ENCODE peak calls at places on chromosome 4, in ten cellular contexts. Y, Q, E, W, B, P, H, L, N and T are unnamed samples.

GRCh38 chr4:123365412-123365811 is 31.2 kb upstream of the SPRY1 start:
- DNase-seq in L (no peak), P (no peak), B (no peak), Y (no peak), E (no peak), H (no peak), Q (no peak), N (no peak), W (no peak), T (no peak)

GRCh38 chr4:88696620-88697019 is 1.0 kb downstream of the NAP1L5 start:
- DNase-seq in P (no peak), Q (no peak), E (no peak), B (no peak), W (no peak), Y (no peak), L (no peak), H (no peak), N (no peak), T (no peak)

GRCh38 chr4:139331185-139331584 is 28.9 kb upstream of the NDUFC1 start:
- DNase-seq in W (no peak), B (no peak), H (no peak), Q (no peak), Y (no peak), E (no peak), P (no peak), N (no peak), L (no peak), T (no peak)

GRCh38 chr4:15976456-15977096 is 13.6 kb upstream of the FGFBP2 start:
- DNase-seq in H (no peak), W (no peak), E (no peak), P (no peak), N (no peak), Q (no peak), L (no peak), Y (no peak), B (no peak), T (no peak)

GRCh38 chr4:99293357-99293756 is 2.6 kb upstream of the ADH1A start:
- DNase-seq in B (no peak), H (no peak), Y (no peak), L (no peak), W (no peak), E (no peak), N (no peak), P (no peak), Q (no peak), T (no peak)

GRCh38 chr4:101277661-101278060 is 69.7 kb downstream of the PPP3CA start:
- DNase-seq in Y (no peak), B (no peak), Q (no peak), W (no peak), L (no peak), N (peak; percentile 73), E (no peak), P (no peak), H (peak; percentile 74), T (no peak)

GRCh38 chr4:68466185-68466584 is 18.9 kb downstream of the TMPRSS11E start:
- DNase-seq in H (peak; percentile 84), B (no peak), L (no peak), W (no peak), Y (no peak), N (peak; percentile 33), Q (no peak), E (no peak), P (no peak), T (no peak)

GRCh38 chr4:6408263-6408662 is 64.2 kb downstream of the PPP2R2C start:
- DNase-seq in Q (no peak), N (no peak), Y (no peak), B (no peak), W (no peak), H (no peak), L (no peak), E (no peak), P (no peak), T (no peak)

GRCh38 chr4:24912252-24913098 is at the start of gene CCDC149:
- DNase-seq in L (peak; percentile 42), H (peak; percentile 34), N (peak; percentile 56), P (peak; percentile 52), Y (peak; percentile 58), Q (peak; percentile 85), W (no peak), B (peak; percentile 32), E (peak; percentile 48), T (peak; percentile 58)

GRCh38 chr4:24913099-24913445 is 230 bp upstream of the CCDC149 start:
- DNase-seq in L (no peak), Q (no peak), H (no peak), P (no peak), B (no peak), W (no peak), E (no peak), Y (no peak), N (peak; percentile 23), T (no peak)

GRCh38 chr4:24917076-24917856 is 4.4 kb upstream of the CCDC149 start:
- DNase-seq in Y (no peak), W (no peak), B (no peak), P (no peak), Q (no peak), H (no peak), E (no peak), N (no peak), L (no peak), T (no peak)

GRCh38 chr4:24914460-24914859 is 1.6 kb upstream of the CCDC149 start:
- DNase-seq in L (no peak), Y (no peak), E (no peak), P (no peak), H (no peak), W (no peak), B (no peak), N (no peak), Q (no peak), T (no peak)

GRCh38 chr4:24915121-24915922 is 2.5 kb upstream of the CCDC149 start:
- DNase-seq in N (peak; percentile 12), Y (no peak), W (no peak), H (no peak), P (no peak), Q (no peak), B (no peak), E (no peak), L (peak; percentile 7), T (no peak)
- TF ChIP-seq CTCF in N (peak; percentile 13), Y (no peak), W (no peak), H (no peak), P (no peak), Q (no peak), B (no peak), E (no peak), L (peak; percentile 26), T (no peak)

GRCh38 chr4:128428397-128428796 is 140.8 kb upstream of the PGRMC2 start:
- DNase-seq in L (no peak), N (no peak), H (no peak), P (no peak), Y (no peak), W (no peak), B (no peak), Q (no peak), E (no peak), T (no peak)

GRCh38 chr4:128424524-128425195 is 137.0 kb upstream of the PGRMC2 start:
- DNase-seq in L (no peak), N (peak; percentile 78), H (peak; percentile 41), Q (no peak), Y (no peak), E (no peak), P (no peak), W (no peak), B (no peak), T (no peak)

DNA sequence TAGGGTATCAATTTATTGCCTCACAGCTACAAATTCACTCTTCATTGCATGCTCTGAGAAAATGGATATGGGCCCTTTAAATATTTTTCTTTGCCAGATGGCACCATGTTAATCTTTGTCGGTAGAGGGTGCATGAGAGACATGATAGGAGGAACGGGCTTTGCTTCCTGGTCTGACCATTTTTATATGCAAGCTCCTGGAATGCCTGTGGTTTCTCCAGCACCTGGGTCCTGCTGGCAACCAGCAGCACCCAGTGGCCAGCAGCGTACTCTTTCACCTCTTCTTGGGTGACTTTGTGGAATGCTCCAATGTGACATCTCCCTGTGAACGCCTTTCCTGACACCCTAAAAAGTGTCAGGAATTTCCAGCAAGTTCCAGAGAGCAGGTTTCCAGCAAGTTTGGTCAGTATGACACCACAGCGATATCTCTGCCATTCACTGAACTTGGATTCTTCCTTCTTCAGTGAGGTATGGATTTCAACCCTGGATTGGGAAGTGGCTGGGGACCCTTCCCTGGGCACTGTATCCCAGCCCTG is 140.3 kb upstream of the PGRMC2 start:
- DNase-seq in P (no peak), Q (peak; percentile 57), H (peak; percentile 68), L (no peak), E (no peak), N (peak; percentile 86), Y (no peak), W (no peak), B (no peak), T (no peak)
- TF ChIP-seq CTCF in P (no peak), Q (peak; percentile 22), H (peak; percentile 76), L (no peak), E (peak; percentile 30), N (peak; percentile 63), Y (peak; percentile 49), W (no peak), B (no peak), T (no peak)

GRCh38 chr4:153113061-153113837 is 91.0 kb upstream of the TRIM2 start:
- DNase-seq in W (no peak), H (no peak), Y (no peak), E (no peak), P (no peak), N (peak; percentile 10), L (no peak), Q (no peak), B (no peak), T (no peak)
- TF ChIP-seq CTCF in W (no peak), H (no peak), Y (no peak), E (no peak), P (no peak), N (no peak), L (no peak), Q (no peak), B (no peak), T (no peak)

GRCh38 chr4:2624782-2625548 is 88.5 kb downstream of the FAM193A start:
- DNase-seq in Q (no peak), L (no peak), P (no peak), H (no peak), Y (no peak), N (no peak), E (no peak), W (no peak), B (no peak), T (no peak)

GRCh38 chr4:2636331-2636730 is 99.9 kb downstream of the FAM193A start:
- DNase-seq in P (no peak), H (no peak), W (no peak), Y (no peak), E (no peak), N (no peak), B (no peak), L (no peak), Q (no peak), T (no peak)

GRCh38 chr4:2626231-2626630 is 89.8 kb downstream of the FAM193A start:
- DNase-seq in Q (no peak), Y (no peak), E (no peak), N (no peak), H (no peak), L (no peak), W (no peak), B (no peak), P (no peak), T (no peak)

GRCh38 chr4:2634014-2634413 is 97.6 kb downstream of the FAM193A start:
- DNase-seq in P (no peak), E (no peak), W (no peak), L (no peak), B (no peak), H (no peak), Q (no peak), Y (no peak), N (no peak), T (no peak)

DNA sequence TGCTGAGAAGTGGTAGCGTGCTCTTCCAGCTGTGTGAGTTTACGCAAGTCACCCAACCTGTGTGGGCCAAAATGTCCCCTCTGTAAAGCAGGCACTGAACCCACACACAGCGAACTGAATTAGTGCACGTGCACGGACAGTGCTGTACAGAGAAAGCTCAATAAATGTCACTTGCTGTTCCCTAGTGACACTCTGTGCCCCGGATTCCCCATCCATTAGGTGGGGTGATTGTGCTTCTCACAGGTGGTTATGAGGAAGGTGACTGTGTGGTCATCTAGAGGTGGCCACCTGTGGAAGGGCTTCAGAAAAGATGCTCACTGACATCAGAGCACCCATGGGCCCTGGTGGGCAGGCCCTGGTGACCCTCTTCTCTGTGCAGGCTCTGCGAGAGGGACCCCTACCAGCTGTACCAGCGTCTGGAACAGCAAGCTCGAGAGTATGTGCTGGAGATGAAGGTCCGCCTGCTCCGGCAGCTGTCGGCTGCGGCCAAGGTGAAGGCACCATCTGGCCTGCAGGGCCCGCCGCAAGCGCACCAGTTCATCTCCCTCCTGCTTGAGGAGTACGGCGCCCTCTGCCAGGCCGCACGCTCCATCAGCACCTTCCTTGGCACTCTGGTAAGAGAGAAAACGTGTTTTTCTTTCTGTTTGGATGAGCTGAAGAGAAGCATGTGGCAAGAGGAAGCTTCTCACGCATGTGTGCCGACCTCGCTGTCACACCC is 94.3 kb downstream of the FAM193A start:
- DNase-seq in P (no peak), B (no peak), Y (no peak), E (no peak), H (no peak), N (no peak), L (no peak), Q (no peak), W (no peak), T (no peak)
- TF ChIP-seq CTCF in P (no peak), B (no peak), Y (no peak), E (no peak), H (peak; percentile 19), N (no peak), L (no peak), Q (no peak), W (no peak), T (no peak)